ENCODE peak calls at places on chromosomes 1 and 21, in five cellular contexts. E, Z, H, U and B are unnamed samples.
A peak's percentile ranks its signal among the peaks of the same experiment; 100 is the strongest.

GRCh38 chr1:198893763-198894444 is 255.1 kb downstream of the PTPRC start:
- DNase-seq in U (no peak), H (no peak), Z (no peak), E (no peak), B (no peak)

GRCh38 chr1:62688687-62689085 is 500 bp upstream of the DOCK7 start:
- DNase-seq in U (no peak), H (no peak), E (no peak), Z (no peak), B (no peak)

GRCh38 chr21:34201441-34201838 is 128.1 kb downstream of the MRPS6 start:
- DNase-seq in E (no peak), U (no peak), Z (no peak), H (no peak), B (no peak)

GRCh38 chr1:229058111-229058551 is 212.8 kb upstream of the RAB4A start:
- DNase-seq in U (no peak), E (no peak), Z (no peak), H (no peak), B (no peak)

GRCh38 chr1:173205146-173206051 is 1.7 kb downstream of the TNFSF4 start:
- DNase-seq in E (peak; percentile 26), Z (no peak), H (no peak), U (peak; percentile 41), B (no peak)

GRCh38 chr1:58781541-58782307 is 2.1 kb downstream of the JUN start:
- DNase-seq in E (peak; percentile 72), Z (peak; percentile 84), H (peak; percentile 77), U (peak; percentile 77), B (peak; percentile 89)

GRCh38 chr1:156413310-156414246 is 44.6 kb downstream of the RHBG start:
- DNase-seq in H (no peak), U (no peak), Z (no peak), E (no peak), B (no peak)

GRCh38 chr1:194295690-194296089 is 1109.3 kb upstream of the B3GALT2 start:
- DNase-seq in E (no peak), Z (no peak), U (no peak), H (no peak), B (no peak)

GRCh38 chr1:90728656-90729257 is 11.7 kb upstream of the BARHL2 start:
- DNase-seq in Z (no peak), E (no peak), H (no peak), U (no peak), B (no peak)

GRCh38 chr1:200740291-200741212 is 1.9 kb downstream of the CAMSAP2 start:
- DNase-seq in E (no peak), U (no peak), Z (no peak), H (no peak), B (no peak)

GRCh38 chr1:53321366-53321765 is 6.5 kb downstream of the LRP8 start:
- DNase-seq in E (no peak), H (no peak), U (no peak), Z (no peak), B (peak; percentile 58)

GRCh38 chr21:33080376-33080775 is 10.4 kb downstream of the OLIG1 start:
- DNase-seq in Z (no peak), U (no peak), H (no peak), E (no peak), B (no peak)

GRCh38 chr1:167054946-167055630 is 35.1 kb downstream of the GPA33 start:
- DNase-seq in E (no peak), Z (no peak), U (no peak), H (no peak), B (no peak)

GRCh38 chr1:246002725-246003441 is 504.2 kb downstream of the SMYD3 start:
- DNase-seq in H (peak; percentile 89), U (peak; percentile 86), E (peak; percentile 97), Z (peak; percentile 85), B (peak; percentile 94)

GRCh38 chr1:154755858-154756730 is 114.0 kb downstream of the KCNN3 start:
- DNase-seq in H (no peak), U (no peak), Z (no peak), E (peak; percentile 8), B (no peak)

GRCh38 chr1:231550448-231550781 is 21.9 kb downstream of the TSNAX start:
- DNase-seq in E (no peak), H (no peak), U (no peak), Z (no peak), B (no peak)

GRCh38 chr1:178344513-178345077 is 152.2 kb downstream of the CLEC20A start:
- DNase-seq in U (no peak), Z (no peak), E (no peak), H (no peak), B (no peak)

GRCh38 chr1:205294175-205294913 is 27.2 kb downstream of the NUAK2 start:
- DNase-seq in Z (no peak), H (no peak), E (peak; percentile 69), U (no peak), B (no peak)

GRCh38 chr1:97461782-97462181 is 459.1 kb downstream of the DPYD start:
- DNase-seq in H (no peak), Z (no peak), E (no peak), U (no peak), B (no peak)

GRCh38 chr1:9996624-9997582 is at the start of gene RBP7:
- DNase-seq in U (peak; percentile 22), H (peak; percentile 10), Z (peak; percentile 63), E (peak; percentile 17), B (peak; percentile 88)

GRCh38 chr1:244048566-244049141 is 2.4 kb upstream of the ZBTB18 start:
- DNase-seq in Z (no peak), U (no peak), E (no peak), H (no peak), B (peak; percentile 94)

GRCh38 chr1:19310720-19311502 is 1.0 kb downstream of the AKR7A2 start:
- DNase-seq in Z (no peak), U (no peak), E (no peak), H (peak; percentile 41), B (peak; percentile 68)

GRCh38 chr1:221575605-221576004 is 166.3 kb downstream of the DUSP10 start:
- DNase-seq in H (no peak), U (no peak), E (no peak), Z (no peak), B (no peak)

GRCh38 chr1:205348559-205349477 is 7.9 kb downstream of the KLHDC8A start:
- DNase-seq in Z (no peak), E (no peak), U (no peak), H (no peak), B (peak; percentile 47)

GRCh38 chr21:25626752-25627151 is 12.3 kb upstream of the JAM2 start:
- DNase-seq in U (peak; percentile 44), Z (no peak), H (no peak), E (peak; percentile 50), B (no peak)

GRCh38 chr1:62528015-62528414 is 69.3 kb upstream of the ANGPTL3 start:
- DNase-seq in E (no peak), Z (no peak), U (no peak), H (no peak), B (no peak)

GRCh38 chr1:112335351-112335750 is 60.7 kb upstream of the CTTNBP2NL start:
- DNase-seq in U (no peak), H (no peak), Z (no peak), E (no peak), B (no peak)

GRCh38 chr21:38825269-38825668 is 19.5 kb downstream of the ETS2 start:
- DNase-seq in E (no peak), U (no peak), H (no peak), Z (no peak), B (no peak)

GRCh38 chr21:38824124-38824822 is 18.5 kb downstream of the ETS2 start:
- DNase-seq in Z (no peak), E (no peak), H (peak; percentile 55), U (no peak), B (no peak)

GRCh38 chr21:38822754-38823374 is 17.1 kb downstream of the ETS2 start:
- DNase-seq in Z (no peak), E (no peak), H (no peak), U (no peak), B (no peak)

GRCh38 chr21:38821959-38822682 is 16.4 kb downstream of the ETS2 start:
- DNase-seq in U (no peak), Z (no peak), H (no peak), E (no peak), B (no peak)

DNA sequence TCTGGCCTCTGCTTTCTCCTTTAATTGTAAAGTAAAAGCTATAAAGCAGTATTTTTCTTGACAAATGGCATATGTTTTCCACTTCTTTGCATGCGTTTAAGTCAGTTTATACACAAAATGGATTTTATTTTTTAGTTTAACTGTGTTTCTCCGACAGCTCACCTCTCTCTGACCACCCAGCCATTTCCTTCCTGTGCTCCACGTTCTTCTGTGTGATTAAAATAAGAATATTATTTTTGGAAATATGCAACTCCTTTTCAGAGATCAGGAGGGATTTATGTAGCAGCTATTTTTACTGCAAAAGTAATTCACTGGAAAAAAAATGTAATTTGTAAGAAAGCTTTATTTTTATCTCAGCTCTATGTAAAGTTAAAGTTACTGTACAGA is 18.0 kb downstream of the ETS2 start:
- DNase-seq in E (no peak), Z (no peak), H (no peak), U (no peak), B (no peak)
- H3K36me3 ChIP-seq in E (no peaks in the 10 kb centered on the region), Z (peaks cover 54% of the 10 kb centered on the region), H (no peaks in the 10 kb centered on the region), U (no peaks in the 10 kb centered on the region), B (peaks cover 57% of the 10 kb centered on the region)

DNA sequence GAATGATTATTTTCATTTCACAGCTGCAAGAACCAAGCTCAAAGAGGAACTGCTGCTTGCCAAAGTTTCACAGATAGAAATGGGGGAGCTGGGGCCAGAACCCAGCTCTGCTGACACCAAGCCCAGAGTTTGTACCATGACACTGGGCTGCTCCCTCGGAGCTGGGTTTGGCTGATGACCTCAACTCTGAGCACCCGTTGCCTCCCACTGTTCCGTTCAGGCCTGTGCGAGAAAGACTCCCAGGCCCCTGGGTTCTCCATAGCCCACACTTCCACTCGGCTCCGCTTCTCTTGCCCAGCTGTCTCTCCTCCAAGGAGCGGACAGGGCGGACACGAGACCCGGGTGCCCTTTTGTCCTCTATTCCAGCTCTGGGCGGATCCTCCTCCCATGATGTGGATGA is 55.2 kb downstream of the NGF start:
- DNase-seq in H (peak; percentile 19), U (no peak), Z (no peak), E (peak; percentile 86), B (no peak)
- TF ChIP-seq POLR2A in H (no peak), U (no peak), Z (no peak), E (no peak), B (no peak)

DNA sequence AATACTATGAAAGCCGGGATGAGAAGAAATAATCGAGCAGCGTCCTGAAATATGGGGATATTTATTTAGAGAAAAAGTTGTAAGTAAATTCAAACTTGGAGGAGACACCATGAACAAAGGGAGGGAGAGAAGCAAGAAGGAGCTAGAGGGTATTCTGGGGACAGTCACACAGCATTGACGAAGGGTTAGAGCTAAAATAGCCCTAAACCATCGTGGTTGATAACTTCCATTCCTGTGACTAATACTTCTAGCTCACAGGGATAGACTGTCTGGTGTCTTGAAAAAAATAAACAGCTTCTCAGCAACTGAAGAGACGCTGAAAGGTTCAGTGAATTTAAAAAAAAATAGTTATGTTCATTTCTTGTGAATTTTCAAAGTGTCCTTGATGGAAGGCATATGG is 86.7 kb downstream of the LRRC53 start:
- DNase-seq in U (no peak), Z (no peak), E (no peak), H (no peak), B (no peak)
- H3K36me3 ChIP-seq in U (no peaks in the 10 kb centered on the region), Z (no peaks in the 10 kb centered on the region), E (no peaks in the 10 kb centered on the region), H (no peaks in the 10 kb centered on the region), B (no peaks in the 10 kb centered on the region)

GRCh38 chr1:192545781-192546521 is 29.6 kb upstream of the RGS1 start:
- DNase-seq in H (no peak), Z (no peak), U (no peak), E (no peak), B (no peak)
- TF ChIP-seq POLR2A in H (no peak), Z (no peak), U (no peak), E (no peak), B (no peak)

GRCh38 chr1:44649788-44650158 is 24.5 kb downstream of the TMEM53 start:
- DNase-seq in E (no peak), U (no peak), H (no peak), Z (no peak), B (no peak)
- H3K36me3 ChIP-seq in E (no peaks in the 10 kb centered on the region), U (no peaks in the 10 kb centered on the region), H (no peaks in the 10 kb centered on the region), Z (peaks cover 74% of the 10 kb centered on the region), B (peaks cover 73% of the 10 kb centered on the region)

GRCh38 chr1:85583355-85584263 is 3.0 kb downstream of the CCN1 start:
- DNase-seq in H (no peak), Z (no peak), U (no peak), E (no peak), B (no peak)
- TF ChIP-seq POLR2A in H (no peak), Z (no peak), U (no peak), E (no peak), B (no peak)